ENCODE peak calls at places on chromosomes 3 and 15, in six cellular contexts. One of them, this sample, is unnamed.

GRCh38 chr15:65055201-65055870 is 10.1 kb downstream of the SLC51B start:
- DNase-seq in uterus: peak; percentile 52
- DNase-seq in stomach: peak; percentile 48
- DNase-seq in fibroblast of lung: peak; percentile 62
- DNase-seq in mesendoderm: no peak
- DNase-seq in heart right ventricle: no peak
- DNase-seq in this sample: peak; percentile 96

GRCh38 chr3:136366289-136366688 is 116.1 kb downstream of the PCCB start:
- DNase-seq in uterus: no peak
- DNase-seq in stomach: no peak
- DNase-seq in fibroblast of lung: peak; percentile 29
- DNase-seq in heart right ventricle: no peak
- DNase-seq in mesendoderm: no peak
- DNase-seq in this sample: no peak

GRCh38 chr15:35170216-35170615 is 85.1 kb upstream of the NANOGP8 start:
- DNase-seq in stomach: no peak
- DNase-seq in mesendoderm: no peak
- DNase-seq in heart right ventricle: no peak
- DNase-seq in fibroblast of lung: peak; percentile 62
- DNase-seq in uterus: no peak
- DNase-seq in this sample: no peak

GRCh38 chr15:49610166-49610918 is 10.3 kb downstream of the FAM227B start:
- DNase-seq in fibroblast of lung: no peak
- DNase-seq in heart right ventricle: no peak
- DNase-seq in stomach: no peak
- DNase-seq in mesendoderm: peak; percentile 19
- DNase-seq in uterus: no peak
- DNase-seq in this sample: no peak

GRCh38 chr15:83991163-83991562 is 244.4 kb upstream of the GOLGA6L4 start:
- DNase-seq in uterus: no peak
- DNase-seq in heart right ventricle: no peak
- DNase-seq in mesendoderm: no peak
- DNase-seq in fibroblast of lung: no peak
- DNase-seq in stomach: no peak
- DNase-seq in this sample: no peak

GRCh38 chr15:98649996-98650870 is 1.9 kb downstream of the IGF1R start:
- DNase-seq in uterus: peak; percentile 41
- DNase-seq in fibroblast of lung: peak; percentile 53
- DNase-seq in stomach: peak; percentile 55
- DNase-seq in heart right ventricle: peak; percentile 35
- DNase-seq in mesendoderm: peak; percentile 73
- DNase-seq in this sample: peak; percentile 31

GRCh38 chr3:179969525-179969924 is 67.2 kb downstream of the PEX5L start:
- DNase-seq in fibroblast of lung: peak; percentile 45
- DNase-seq in heart right ventricle: no peak
- DNase-seq in mesendoderm: no peak
- DNase-seq in stomach: no peak
- DNase-seq in uterus: no peak
- DNase-seq in this sample: no peak

GRCh38 chr15:99253381-99254090 is 2.3 kb downstream of the LRRC28 start:
- DNase-seq in fibroblast of lung: peak; percentile 94
- DNase-seq in mesendoderm: no peak
- DNase-seq in uterus: no peak
- DNase-seq in heart right ventricle: no peak
- DNase-seq in stomach: no peak
- DNase-seq in this sample: peak; percentile 25

GRCh38 chr15:65033659-65034269 is 4.3 kb upstream of the MTFMT start:
- DNase-seq in stomach: no peak
- DNase-seq in heart right ventricle: no peak
- DNase-seq in uterus: no peak
- DNase-seq in mesendoderm: peak; percentile 59
- DNase-seq in fibroblast of lung: peak; percentile 40
- DNase-seq in this sample: peak; percentile 87

GRCh38 chr15:64894395-64895056 is 17.2 kb upstream of the ANKDD1A start:
- DNase-seq in fibroblast of lung: no peak
- DNase-seq in mesendoderm: peak; percentile 82
- DNase-seq in stomach: peak; percentile 61
- DNase-seq in heart right ventricle: no peak
- DNase-seq in uterus: no peak
- DNase-seq in this sample: peak; percentile 64

GRCh38 chr15:67331676-67332075 is 77.1 kb downstream of the IQCH start:
- DNase-seq in heart right ventricle: peak; percentile 33
- DNase-seq in mesendoderm: no peak
- DNase-seq in fibroblast of lung: no peak
- DNase-seq in uterus: no peak
- DNase-seq in stomach: no peak
- DNase-seq in this sample: no peak

GRCh38 chr3:187717572-187717971 is 15.2 kb upstream of the RTP2 start:
- DNase-seq in heart right ventricle: no peak
- DNase-seq in uterus: no peak
- DNase-seq in stomach: no peak
- DNase-seq in fibroblast of lung: peak; percentile 26
- DNase-seq in mesendoderm: no peak
- DNase-seq in this sample: no peak

GRCh38 chr3:52056521-52056967 is at the start of gene DUSP7:
- DNase-seq in uterus: peak; percentile 76
- DNase-seq in stomach: peak; percentile 79
- DNase-seq in mesendoderm: peak; percentile 63
- DNase-seq in heart right ventricle: peak; percentile 69
- DNase-seq in fibroblast of lung: peak; percentile 63
- DNase-seq in this sample: peak; percentile 72

GRCh38 chr15:45230246-45230965 is 21.6 kb upstream of the SLC28A2 start:
- DNase-seq in stomach: no peak
- DNase-seq in uterus: no peak
- DNase-seq in fibroblast of lung: no peak
- DNase-seq in mesendoderm: no peak
- DNase-seq in heart right ventricle: no peak
- DNase-seq in this sample: peak; percentile 37

GRCh38 chr3:30166535-30166934 is 439.9 kb upstream of the TGFBR2 start:
- DNase-seq in uterus: no peak
- DNase-seq in fibroblast of lung: no peak
- DNase-seq in stomach: no peak
- DNase-seq in heart right ventricle: no peak
- DNase-seq in mesendoderm: no peak
- DNase-seq in this sample: no peak

GRCh38 chr3:35635407-35635806 is 3.9 kb upstream of the ARPP21 start:
- DNase-seq in uterus: no peak
- DNase-seq in stomach: no peak
- DNase-seq in fibroblast of lung: no peak
- DNase-seq in heart right ventricle: no peak
- DNase-seq in mesendoderm: no peak
- DNase-seq in this sample: no peak

GRCh38 chr3:57876632-57877031 is 120.5 kb downstream of the SLMAP start:
- DNase-seq in fibroblast of lung: no peak
- DNase-seq in heart right ventricle: no peak
- DNase-seq in uterus: no peak
- DNase-seq in stomach: no peak
- DNase-seq in mesendoderm: no peak
- DNase-seq in this sample: no peak

GRCh38 chr3:127328391-127328790 is 40.5 kb upstream of the PRR20G start:
- DNase-seq in mesendoderm: no peak
- DNase-seq in heart right ventricle: no peak
- DNase-seq in uterus: no peak
- DNase-seq in stomach: no peak
- DNase-seq in fibroblast of lung: no peak
- DNase-seq in this sample: no peak

GRCh38 chr3:105130911-105131310 is 235.8 kb upstream of the ALCAM start:
- DNase-seq in fibroblast of lung: no peak
- DNase-seq in mesendoderm: no peak
- DNase-seq in uterus: no peak
- DNase-seq in heart right ventricle: no peak
- DNase-seq in stomach: no peak
- DNase-seq in this sample: no peak

GRCh38 chr3:109346770-109347295 is 9.5 kb upstream of the DPPA4 start:
- DNase-seq in mesendoderm: no peak
- DNase-seq in heart right ventricle: no peak
- DNase-seq in stomach: no peak
- DNase-seq in uterus: no peak
- DNase-seq in fibroblast of lung: peak; percentile 74
- DNase-seq in this sample: no peak

GRCh38 chr3:20148456-20148855 is 37.5 kb downstream of the SGO1 start:
- DNase-seq in mesendoderm: no peak
- DNase-seq in fibroblast of lung: no peak
- DNase-seq in heart right ventricle: no peak
- DNase-seq in stomach: no peak
- DNase-seq in uterus: no peak
- DNase-seq in this sample: no peak

DNA sequence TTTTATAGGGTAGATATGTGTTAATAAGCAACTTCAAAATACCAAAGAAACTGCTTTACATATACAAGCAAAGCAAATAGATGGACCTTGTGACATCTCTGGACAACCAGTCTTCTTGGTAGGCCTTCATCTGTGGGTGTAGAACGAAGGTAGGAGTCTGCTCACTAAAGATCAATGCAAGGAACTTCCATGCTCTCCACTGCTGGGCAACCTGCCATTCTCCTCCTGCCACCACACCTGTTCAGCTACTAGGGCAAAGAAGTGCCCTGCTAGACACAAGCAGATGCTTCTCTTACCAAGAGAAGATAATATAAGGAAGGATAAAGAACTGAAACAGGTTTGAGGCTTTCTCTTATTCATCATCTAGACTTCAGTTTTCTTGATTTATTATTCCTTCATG is 12.6 kb downstream of the PPARG start:
- DNase-seq in heart right ventricle: no peak
- DNase-seq in fibroblast of lung: no peak
- DNase-seq in uterus: no peak
- DNase-seq in mesendoderm: no peak
- DNase-seq in stomach: peak; percentile 58
- DNase-seq in this sample: peak; percentile 72
- H3K4me1 ChIP-seq in heart right ventricle: no peaks in the 10 kb centered on the region
- H3K4me1 ChIP-seq in fibroblast of lung: peaks cover 2% of the 10 kb centered on the region
- H3K4me1 ChIP-seq in uterus: no peaks in the 10 kb centered on the region
- H3K4me1 ChIP-seq in mesendoderm: no peaks in the 10 kb centered on the region
- H3K4me1 ChIP-seq in stomach: no peaks in the 10 kb centered on the region
- H3K4me1 ChIP-seq in this sample: no peaks in the 10 kb centered on the region

GRCh38 chr15:31336943-31337295 is 10.3 kb downstream of the KLF13 start:
- DNase-seq in fibroblast of lung: peak; percentile 45
- DNase-seq in uterus: no peak
- DNase-seq in mesendoderm: no peak
- DNase-seq in heart right ventricle: no peak
- DNase-seq in stomach: no peak
- DNase-seq in this sample: no peak
- H3K27ac ChIP-seq in fibroblast of lung: no peak overlapping the region
- H3K27ac ChIP-seq in uterus: no peak overlapping the region
- H3K27ac ChIP-seq in mesendoderm: no peak overlapping the region
- H3K27ac ChIP-seq in heart right ventricle: peak overlapping the region; percentile 62
- H3K27ac ChIP-seq in stomach: peak overlapping the region; percentile 100
- H3K27ac ChIP-seq in this sample: no peak overlapping the region

GRCh38 chr3:45739944-45740343 is 50.7 kb downstream of the SACM1L start:
- DNase-seq in heart right ventricle: no peak
- DNase-seq in fibroblast of lung: no peak
- DNase-seq in uterus: no peak
- DNase-seq in stomach: no peak
- DNase-seq in mesendoderm: peak; percentile 27
- DNase-seq in this sample: no peak
- H3K4me3 ChIP-seq in heart right ventricle: no peak overlapping the region
- H3K4me3 ChIP-seq in fibroblast of lung: no peak overlapping the region
- H3K4me3 ChIP-seq in uterus: no peak overlapping the region
- H3K4me3 ChIP-seq in stomach: no peak overlapping the region
- H3K4me3 ChIP-seq in mesendoderm: no peak overlapping the region
- H3K4me3 ChIP-seq in this sample: no peak overlapping the region

GRCh38 chr15:52788099-52788986 is 1.8 kb downstream of the ONECUT1 start:
- DNase-seq in stomach: no peak
- DNase-seq in fibroblast of lung: no peak
- DNase-seq in uterus: no peak
- DNase-seq in mesendoderm: peak; percentile 46
- DNase-seq in heart right ventricle: no peak
- DNase-seq in this sample: no peak
- H3K4me1 ChIP-seq in stomach: peaks cover 78% of the 10 kb centered on the region
- H3K4me1 ChIP-seq in fibroblast of lung: no peaks in the 10 kb centered on the region
- H3K4me1 ChIP-seq in uterus: peaks cover 21% of the 10 kb centered on the region
- H3K4me1 ChIP-seq in mesendoderm: peaks cover 12% of the 10 kb centered on the region
- H3K4me1 ChIP-seq in heart right ventricle: peaks cover 40% of the 10 kb centered on the region
- H3K4me1 ChIP-seq in this sample: no peaks in the 10 kb centered on the region

GRCh38 chr15:75142499-75142898 is 59.2 kb upstream of the C15orf39 start:
- DNase-seq in fibroblast of lung: no peak
- DNase-seq in heart right ventricle: no peak
- DNase-seq in mesendoderm: no peak
- DNase-seq in uterus: no peak
- DNase-seq in stomach: no peak
- DNase-seq in this sample: no peak
- H3K27ac ChIP-seq in fibroblast of lung: no peak overlapping the region
- H3K27ac ChIP-seq in heart right ventricle: no peak overlapping the region
- H3K27ac ChIP-seq in mesendoderm: no peak overlapping the region
- H3K27ac ChIP-seq in uterus: no peak overlapping the region
- H3K27ac ChIP-seq in stomach: no peak overlapping the region
- H3K27ac ChIP-seq in this sample: no peak overlapping the region

DNA sequence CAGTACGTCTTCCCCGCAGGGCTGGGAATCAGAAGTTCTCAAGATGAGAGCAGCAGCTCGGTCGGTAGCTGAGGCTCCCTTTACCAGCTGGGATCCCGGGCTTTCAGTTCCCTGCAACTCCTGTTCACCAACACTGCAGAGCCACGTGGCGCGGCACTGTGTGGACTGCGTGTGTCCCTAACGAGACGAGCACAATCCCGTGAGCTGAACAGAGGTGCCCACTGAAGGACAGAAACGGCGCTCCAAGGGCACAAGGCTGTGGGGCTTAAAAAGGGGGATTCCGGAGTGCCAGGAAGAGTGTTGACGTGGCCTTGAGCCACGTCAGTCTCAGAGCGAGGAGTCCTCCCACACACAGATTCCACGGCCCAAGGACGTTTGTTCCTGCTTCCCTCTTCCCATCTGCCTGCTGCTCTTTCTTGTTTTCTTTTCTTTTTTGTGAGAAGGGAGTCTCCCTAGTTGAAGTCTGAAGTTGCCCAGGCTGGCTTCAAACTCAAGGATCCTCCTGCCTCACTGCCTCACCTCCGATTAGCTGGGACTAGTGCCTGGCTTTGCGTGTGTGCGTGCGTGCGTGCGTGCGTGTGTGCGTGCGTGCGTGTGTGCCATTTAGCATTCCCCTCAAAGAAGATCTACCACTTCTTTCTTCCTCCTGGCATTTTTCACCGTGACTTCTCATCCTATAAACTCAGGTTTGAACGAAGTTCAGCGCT is 37.1 kb upstream of the RPL35A start:
- DNase-seq in mesendoderm: no peak
- DNase-seq in heart right ventricle: no peak
- DNase-seq in stomach: no peak
- DNase-seq in fibroblast of lung: peak; percentile 36
- DNase-seq in uterus: no peak
- DNase-seq in this sample: no peak
- H3K4me3 ChIP-seq in mesendoderm: no peak overlapping the region
- H3K4me3 ChIP-seq in heart right ventricle: peak overlapping the region; percentile 15
- H3K4me3 ChIP-seq in stomach: no peak overlapping the region
- H3K4me3 ChIP-seq in fibroblast of lung: no peak overlapping the region
- H3K4me3 ChIP-seq in uterus: no peak overlapping the region
- H3K4me3 ChIP-seq in this sample: no peak overlapping the region

This sample was measured in small intestine.